ENCODE peak calls at places on chromosome 10, in nine cellular contexts. One of them, this sample, is unnamed.

GRCh38 chr10:77819210-77820140 is 107.1 kb downstream of the DLG5 start:
- DNase-seq in NCI-H1417 treated with DMSO at 0.1 percent for 48 hours: no peak
- DNase-seq in HT-29: no peak
- DNase-seq in stimulated activated CD8-positive, alpha-beta memory T cell treated with anti-CD3 and anti-CD28 coated beads, Interleukin-15, amount 100 ng/mL, for 1 hour: no peak
- DNase-seq in hypothalamus: no peak
- DNase-seq in pulmonary artery endothelial cell: no peak
- DNase-seq in amniotic stem cell: no peak
- DNase-seq in stimulated activated CD4-positive, alpha-beta T cell treated with anti-CD3 and anti-CD28 coated beads, TNF-alpha, amount 100 ng/mL, for 48 hours: no peak
- DNase-seq in B cell: no peak
- DNase-seq in this sample: no peak

GRCh38 chr10:33137356-33138007 is 179.5 kb upstream of the ITGB1 start:
- DNase-seq in NCI-H1417 treated with DMSO at 0.1 percent for 48 hours: no peak
- DNase-seq in HT-29: no peak
- DNase-seq in stimulated activated CD8-positive, alpha-beta memory T cell treated with anti-CD3 and anti-CD28 coated beads, Interleukin-15, amount 100 ng/mL, for 1 hour: no peak
- DNase-seq in hypothalamus: no peak
- DNase-seq in pulmonary artery endothelial cell: no peak
- DNase-seq in amniotic stem cell: no peak
- DNase-seq in stimulated activated CD4-positive, alpha-beta T cell treated with anti-CD3 and anti-CD28 coated beads, TNF-alpha, amount 100 ng/mL, for 48 hours: no peak
- DNase-seq in B cell: no peak
- DNase-seq in this sample: no peak

GRCh38 chr10:102113261-102113955 is 6.8 kb downstream of the LDB1 start:
- DNase-seq in NCI-H1417 treated with DMSO at 0.1 percent for 48 hours: no peak
- DNase-seq in HT-29: no peak
- DNase-seq in stimulated activated CD8-positive, alpha-beta memory T cell treated with anti-CD3 and anti-CD28 coated beads, Interleukin-15, amount 100 ng/mL, for 1 hour: no peak
- DNase-seq in hypothalamus: no peak
- DNase-seq in pulmonary artery endothelial cell: no peak
- DNase-seq in amniotic stem cell: no peak
- DNase-seq in stimulated activated CD4-positive, alpha-beta T cell treated with anti-CD3 and anti-CD28 coated beads, TNF-alpha, amount 100 ng/mL, for 48 hours: no peak
- DNase-seq in B cell: no peak
- DNase-seq in this sample: no peak

GRCh38 chr10:117241541-117242462 is 888 bp downstream of the SLC18A2 start:
- DNase-seq in NCI-H1417 treated with DMSO at 0.1 percent for 48 hours: no peak
- DNase-seq in HT-29: no peak
- DNase-seq in stimulated activated CD8-positive, alpha-beta memory T cell treated with anti-CD3 and anti-CD28 coated beads, Interleukin-15, amount 100 ng/mL, for 1 hour: no peak
- DNase-seq in hypothalamus: no peak
- DNase-seq in pulmonary artery endothelial cell: no peak
- DNase-seq in amniotic stem cell: no peak
- DNase-seq in stimulated activated CD4-positive, alpha-beta T cell treated with anti-CD3 and anti-CD28 coated beads, TNF-alpha, amount 100 ng/mL, for 48 hours: no peak
- DNase-seq in B cell: no peak
- DNase-seq in this sample: no peak

GRCh38 chr10:13585943-13586342 is 822 bp upstream of the PRPF18 start:
- DNase-seq in NCI-H1417 treated with DMSO at 0.1 percent for 48 hours: no peak
- DNase-seq in HT-29: no peak
- DNase-seq in stimulated activated CD8-positive, alpha-beta memory T cell treated with anti-CD3 and anti-CD28 coated beads, Interleukin-15, amount 100 ng/mL, for 1 hour: no peak
- DNase-seq in hypothalamus: no peak
- DNase-seq in pulmonary artery endothelial cell: no peak
- DNase-seq in amniotic stem cell: no peak
- DNase-seq in stimulated activated CD4-positive, alpha-beta T cell treated with anti-CD3 and anti-CD28 coated beads, TNF-alpha, amount 100 ng/mL, for 48 hours: no peak
- DNase-seq in B cell: no peak
- DNase-seq in this sample: no peak

GRCh38 chr10:9786576-9786975 is 1231.1 kb upstream of the CELF2 start:
- DNase-seq in NCI-H1417 treated with DMSO at 0.1 percent for 48 hours: no peak
- DNase-seq in HT-29: no peak
- DNase-seq in stimulated activated CD8-positive, alpha-beta memory T cell treated with anti-CD3 and anti-CD28 coated beads, Interleukin-15, amount 100 ng/mL, for 1 hour: no peak
- DNase-seq in hypothalamus: no peak
- DNase-seq in pulmonary artery endothelial cell: no peak
- DNase-seq in amniotic stem cell: no peak
- DNase-seq in stimulated activated CD4-positive, alpha-beta T cell treated with anti-CD3 and anti-CD28 coated beads, TNF-alpha, amount 100 ng/mL, for 48 hours: no peak
- DNase-seq in B cell: no peak
- DNase-seq in this sample: no peak

GRCh38 chr10:22219308-22219707 is 1.5 kb upstream of the EBLN1 start:
- DNase-seq in NCI-H1417 treated with DMSO at 0.1 percent for 48 hours: no peak
- DNase-seq in HT-29: no peak
- DNase-seq in stimulated activated CD8-positive, alpha-beta memory T cell treated with anti-CD3 and anti-CD28 coated beads, Interleukin-15, amount 100 ng/mL, for 1 hour: no peak
- DNase-seq in hypothalamus: no peak
- DNase-seq in pulmonary artery endothelial cell: no peak
- DNase-seq in amniotic stem cell: no peak
- DNase-seq in stimulated activated CD4-positive, alpha-beta T cell treated with anti-CD3 and anti-CD28 coated beads, TNF-alpha, amount 100 ng/mL, for 48 hours: no peak
- DNase-seq in B cell: no peak
- DNase-seq in this sample: no peak

GRCh38 chr10:178208-178607 is 43.0 kb downstream of the ZMYND11 start:
- DNase-seq in NCI-H1417 treated with DMSO at 0.1 percent for 48 hours: no peak
- DNase-seq in HT-29: peak; percentile 34
- DNase-seq in stimulated activated CD8-positive, alpha-beta memory T cell treated with anti-CD3 and anti-CD28 coated beads, Interleukin-15, amount 100 ng/mL, for 1 hour: no peak
- DNase-seq in hypothalamus: no peak
- DNase-seq in pulmonary artery endothelial cell: no peak
- DNase-seq in amniotic stem cell: no peak
- DNase-seq in stimulated activated CD4-positive, alpha-beta T cell treated with anti-CD3 and anti-CD28 coated beads, TNF-alpha, amount 100 ng/mL, for 48 hours: no peak
- DNase-seq in B cell: peak; percentile 19
- DNase-seq in this sample: no peak

GRCh38 chr10:45080321-45080720 is 79.6 kb downstream of the ZNF22 start:
- DNase-seq in NCI-H1417 treated with DMSO at 0.1 percent for 48 hours: no peak
- DNase-seq in HT-29: no peak
- DNase-seq in stimulated activated CD8-positive, alpha-beta memory T cell treated with anti-CD3 and anti-CD28 coated beads, Interleukin-15, amount 100 ng/mL, for 1 hour: no peak
- DNase-seq in hypothalamus: no peak
- DNase-seq in pulmonary artery endothelial cell: no peak
- DNase-seq in amniotic stem cell: no peak
- DNase-seq in stimulated activated CD4-positive, alpha-beta T cell treated with anti-CD3 and anti-CD28 coated beads, TNF-alpha, amount 100 ng/mL, for 48 hours: no peak
- DNase-seq in B cell: no peak
- DNase-seq in this sample: no peak

GRCh38 chr10:3265081-3265480 is 92.5 kb upstream of the PITRM1 start:
- DNase-seq in NCI-H1417 treated with DMSO at 0.1 percent for 48 hours: no peak
- DNase-seq in HT-29: peak; percentile 10
- DNase-seq in stimulated activated CD8-positive, alpha-beta memory T cell treated with anti-CD3 and anti-CD28 coated beads, Interleukin-15, amount 100 ng/mL, for 1 hour: no peak
- DNase-seq in hypothalamus: no peak
- DNase-seq in pulmonary artery endothelial cell: no peak
- DNase-seq in amniotic stem cell: no peak
- DNase-seq in stimulated activated CD4-positive, alpha-beta T cell treated with anti-CD3 and anti-CD28 coated beads, TNF-alpha, amount 100 ng/mL, for 48 hours: no peak
- DNase-seq in B cell: no peak
- DNase-seq in this sample: no peak

GRCh38 chr10:42743697-42744096 is 38.9 kb upstream of the BMS1 start:
- DNase-seq in NCI-H1417 treated with DMSO at 0.1 percent for 48 hours: no peak
- DNase-seq in HT-29: no peak
- DNase-seq in stimulated activated CD8-positive, alpha-beta memory T cell treated with anti-CD3 and anti-CD28 coated beads, Interleukin-15, amount 100 ng/mL, for 1 hour: no peak
- DNase-seq in hypothalamus: no peak
- DNase-seq in pulmonary artery endothelial cell: no peak
- DNase-seq in amniotic stem cell: no peak
- DNase-seq in stimulated activated CD4-positive, alpha-beta T cell treated with anti-CD3 and anti-CD28 coated beads, TNF-alpha, amount 100 ng/mL, for 48 hours: no peak
- DNase-seq in B cell: no peak
- DNase-seq in this sample: no peak

GRCh38 chr10:55631071-55631654 is 729.9 kb downstream of the ZWINT start:
- DNase-seq in NCI-H1417 treated with DMSO at 0.1 percent for 48 hours: peak; percentile 49
- DNase-seq in HT-29: no peak
- DNase-seq in stimulated activated CD8-positive, alpha-beta memory T cell treated with anti-CD3 and anti-CD28 coated beads, Interleukin-15, amount 100 ng/mL, for 1 hour: no peak
- DNase-seq in hypothalamus: no peak
- DNase-seq in pulmonary artery endothelial cell: no peak
- DNase-seq in amniotic stem cell: no peak
- DNase-seq in stimulated activated CD4-positive, alpha-beta T cell treated with anti-CD3 and anti-CD28 coated beads, TNF-alpha, amount 100 ng/mL, for 48 hours: no peak
- DNase-seq in B cell: no peak
- DNase-seq in this sample: peak; percentile 85

GRCh38 chr10:101035916-101036702 is 5.1 kb downstream of the SFXN3 start:
- DNase-seq in NCI-H1417 treated with DMSO at 0.1 percent for 48 hours: no peak
- DNase-seq in HT-29: no peak
- DNase-seq in stimulated activated CD8-positive, alpha-beta memory T cell treated with anti-CD3 and anti-CD28 coated beads, Interleukin-15, amount 100 ng/mL, for 1 hour: no peak
- DNase-seq in hypothalamus: no peak
- DNase-seq in pulmonary artery endothelial cell: no peak
- DNase-seq in amniotic stem cell: no peak
- DNase-seq in stimulated activated CD4-positive, alpha-beta T cell treated with anti-CD3 and anti-CD28 coated beads, TNF-alpha, amount 100 ng/mL, for 48 hours: no peak
- DNase-seq in B cell: no peak
- DNase-seq in this sample: no peak

GRCh38 chr10:79300711-79301110 is 46.6 kb upstream of the PPIF start:
- DNase-seq in NCI-H1417 treated with DMSO at 0.1 percent for 48 hours: no peak
- DNase-seq in HT-29: no peak
- DNase-seq in stimulated activated CD8-positive, alpha-beta memory T cell treated with anti-CD3 and anti-CD28 coated beads, Interleukin-15, amount 100 ng/mL, for 1 hour: no peak
- DNase-seq in hypothalamus: no peak
- DNase-seq in pulmonary artery endothelial cell: no peak
- DNase-seq in amniotic stem cell: no peak
- DNase-seq in stimulated activated CD4-positive, alpha-beta T cell treated with anti-CD3 and anti-CD28 coated beads, TNF-alpha, amount 100 ng/mL, for 48 hours: no peak
- DNase-seq in B cell: no peak
- DNase-seq in this sample: no peak

GRCh38 chr10:112875474-112876267 is 74.4 kb upstream of the TCF7L2 start:
- DNase-seq in NCI-H1417 treated with DMSO at 0.1 percent for 48 hours: no peak
- DNase-seq in HT-29: peak; percentile 64
- DNase-seq in stimulated activated CD8-positive, alpha-beta memory T cell treated with anti-CD3 and anti-CD28 coated beads, Interleukin-15, amount 100 ng/mL, for 1 hour: no peak
- DNase-seq in hypothalamus: no peak
- DNase-seq in pulmonary artery endothelial cell: no peak
- DNase-seq in amniotic stem cell: peak; percentile 9
- DNase-seq in stimulated activated CD4-positive, alpha-beta T cell treated with anti-CD3 and anti-CD28 coated beads, TNF-alpha, amount 100 ng/mL, for 48 hours: no peak
- DNase-seq in B cell: no peak
- DNase-seq in this sample: no peak

GRCh38 chr10:51244739-51245138 is 170.5 kb downstream of the PRKG1 start:
- DNase-seq in NCI-H1417 treated with DMSO at 0.1 percent for 48 hours: no peak
- DNase-seq in HT-29: no peak
- DNase-seq in stimulated activated CD8-positive, alpha-beta memory T cell treated with anti-CD3 and anti-CD28 coated beads, Interleukin-15, amount 100 ng/mL, for 1 hour: no peak
- DNase-seq in hypothalamus: no peak
- DNase-seq in pulmonary artery endothelial cell: peak; percentile 27
- DNase-seq in amniotic stem cell: peak; percentile 59
- DNase-seq in stimulated activated CD4-positive, alpha-beta T cell treated with anti-CD3 and anti-CD28 coated beads, TNF-alpha, amount 100 ng/mL, for 48 hours: no peak
- DNase-seq in B cell: no peak
- DNase-seq in this sample: no peak

GRCh38 chr10:129697463-129698247 is 230.6 kb downstream of the MGMT start:
- DNase-seq in NCI-H1417 treated with DMSO at 0.1 percent for 48 hours: no peak
- DNase-seq in HT-29: no peak
- DNase-seq in stimulated activated CD8-positive, alpha-beta memory T cell treated with anti-CD3 and anti-CD28 coated beads, Interleukin-15, amount 100 ng/mL, for 1 hour: no peak
- DNase-seq in hypothalamus: no peak
- DNase-seq in pulmonary artery endothelial cell: no peak
- DNase-seq in amniotic stem cell: no peak
- DNase-seq in stimulated activated CD4-positive, alpha-beta T cell treated with anti-CD3 and anti-CD28 coated beads, TNF-alpha, amount 100 ng/mL, for 48 hours: no peak
- DNase-seq in B cell: no peak
- DNase-seq in this sample: no peak

GRCh38 chr10:44030132-44030531 is 354.8 kb downstream of the CXCL12 start:
- DNase-seq in NCI-H1417 treated with DMSO at 0.1 percent for 48 hours: no peak
- DNase-seq in HT-29: no peak
- DNase-seq in stimulated activated CD8-positive, alpha-beta memory T cell treated with anti-CD3 and anti-CD28 coated beads, Interleukin-15, amount 100 ng/mL, for 1 hour: no peak
- DNase-seq in hypothalamus: no peak
- DNase-seq in pulmonary artery endothelial cell: no peak
- DNase-seq in amniotic stem cell: no peak
- DNase-seq in stimulated activated CD4-positive, alpha-beta T cell treated with anti-CD3 and anti-CD28 coated beads, TNF-alpha, amount 100 ng/mL, for 48 hours: peak; percentile 3
- DNase-seq in B cell: no peak
- DNase-seq in this sample: no peak

GRCh38 chr10:26567349-26567721 is 129.2 kb downstream of the APBB1IP start:
- DNase-seq in NCI-H1417 treated with DMSO at 0.1 percent for 48 hours: no peak
- DNase-seq in HT-29: no peak
- DNase-seq in stimulated activated CD8-positive, alpha-beta memory T cell treated with anti-CD3 and anti-CD28 coated beads, Interleukin-15, amount 100 ng/mL, for 1 hour: no peak
- DNase-seq in hypothalamus: no peak
- DNase-seq in pulmonary artery endothelial cell: no peak
- DNase-seq in amniotic stem cell: no peak
- DNase-seq in stimulated activated CD4-positive, alpha-beta T cell treated with anti-CD3 and anti-CD28 coated beads, TNF-alpha, amount 100 ng/mL, for 48 hours: no peak
- DNase-seq in B cell: no peak
- DNase-seq in this sample: no peak

GRCh38 chr10:132943555-132944404 is 1.4 kb upstream of the CFAP46 start:
- DNase-seq in NCI-H1417 treated with DMSO at 0.1 percent for 48 hours: no peak
- DNase-seq in HT-29: no peak
- DNase-seq in stimulated activated CD8-positive, alpha-beta memory T cell treated with anti-CD3 and anti-CD28 coated beads, Interleukin-15, amount 100 ng/mL, for 1 hour: no peak
- DNase-seq in hypothalamus: no peak
- DNase-seq in pulmonary artery endothelial cell: no peak
- DNase-seq in amniotic stem cell: no peak
- DNase-seq in stimulated activated CD4-positive, alpha-beta T cell treated with anti-CD3 and anti-CD28 coated beads, TNF-alpha, amount 100 ng/mL, for 48 hours: no peak
- DNase-seq in B cell: no peak
- DNase-seq in this sample: no peak

GRCh38 chr10:47090903-47091302 is 179.7 kb downstream of the PTPN20 start:
- DNase-seq in NCI-H1417 treated with DMSO at 0.1 percent for 48 hours: no peak
- DNase-seq in HT-29: no peak
- DNase-seq in stimulated activated CD8-positive, alpha-beta memory T cell treated with anti-CD3 and anti-CD28 coated beads, Interleukin-15, amount 100 ng/mL, for 1 hour: no peak
- DNase-seq in hypothalamus: no peak
- DNase-seq in pulmonary artery endothelial cell: no peak
- DNase-seq in amniotic stem cell: no peak
- DNase-seq in stimulated activated CD4-positive, alpha-beta T cell treated with anti-CD3 and anti-CD28 coated beads, TNF-alpha, amount 100 ng/mL, for 48 hours: no peak
- DNase-seq in B cell: no peak
- DNase-seq in this sample: no peak

GRCh38 chr10:71783917-71784678 is 10.8 kb upstream of the VSIR start:
- DNase-seq in NCI-H1417 treated with DMSO at 0.1 percent for 48 hours: no peak
- DNase-seq in HT-29: no peak
- DNase-seq in stimulated activated CD8-positive, alpha-beta memory T cell treated with anti-CD3 and anti-CD28 coated beads, Interleukin-15, amount 100 ng/mL, for 1 hour: no peak
- DNase-seq in hypothalamus: no peak
- DNase-seq in pulmonary artery endothelial cell: no peak
- DNase-seq in amniotic stem cell: no peak
- DNase-seq in stimulated activated CD4-positive, alpha-beta T cell treated with anti-CD3 and anti-CD28 coated beads, TNF-alpha, amount 100 ng/mL, for 48 hours: no peak
- DNase-seq in B cell: no peak
- DNase-seq in this sample: no peak

This sample was measured in NCI-H748 treated with DMSO at 0.1 percent for 48 hours.